ENCODE peak calls at places on chromosomes 7 and 10, in ten cellular contexts. U is adrenal gland; S is aorta; X is right lobe of liver; A is transverse colon; Z is gastrocnemius medialis; W is thyroid gland; T is heart right ventricle; M is GM23248; P is CD8-positive, alpha-beta memory T cell. V is an unnamed sample.

GRCh38 chr10:131977323-131978096 is 4.2 kb downstream of the BNIP3 start:
- DNase-seq in S (no peak), X (no peak), P (no peak), Z (no peak), T (no peak), U (no peak), A (no peak), W (no peak), M (no peak), V (no peak)

GRCh38 chr10:121615401-121615800 is 17.2 kb upstream of the FGFR2 start:
- DNase-seq in S (no peak), U (no peak), W (no peak), X (no peak), P (no peak), M (no peak), T (peak; percentile 53), Z (no peak), A (peak; percentile 15), V (no peak)

GRCh38 chr7:107166702-107167426 is 1.9 kb upstream of the HBP1 start:
- DNase-seq in U (no peak), S (no peak), X (no peak), P (no peak), W (no peak), M (peak; percentile 13), A (no peak), Z (no peak), T (no peak), V (no peak)

GRCh38 chr7:149868638-149869290 is 5.0 kb upstream of the ATP6V0E2 start:
- DNase-seq in P (no peak), M (no peak), A (no peak), S (no peak), U (no peak), W (peak; percentile 86), Z (no peak), X (no peak), T (no peak), V (no peak)

GRCh38 chr10:20271490-20271889 is 455.3 kb downstream of the PLXDC2 start:
- DNase-seq in S (no peak), M (no peak), T (no peak), U (no peak), A (no peak), X (no peak), Z (no peak), P (no peak), W (no peak), V (no peak)

GRCh38 chr7:45978010-45978681 is 57.1 kb upstream of the IGFBP3 start:
- DNase-seq in T (no peak), S (peak; percentile 72), A (no peak), U (peak; percentile 60), M (peak; percentile 99), X (no peak), W (peak; percentile 81), Z (no peak), P (no peak), V (peak; percentile 39)

GRCh38 chr7:39198556-39198955 is 220.8 kb downstream of the POU6F2 start:
- DNase-seq in W (no peak), X (no peak), M (no peak), T (no peak), U (no peak), Z (no peak), S (no peak), P (no peak), A (no peak), V (no peak)

GRCh38 chr10:19782430-19783089 is 33.7 kb upstream of the PLXDC2 start:
- DNase-seq in T (no peak), Z (no peak), P (no peak), X (no peak), W (no peak), U (no peak), S (no peak), A (no peak), M (no peak), V (no peak)

GRCh38 chr7:95609277-95609971 is 13.1 kb upstream of the PDK4 start:
- DNase-seq in M (peak; percentile 65), P (no peak), A (peak; percentile 63), T (peak; percentile 63), U (peak; percentile 64), X (no peak), W (peak; percentile 64), Z (peak; percentile 55), S (peak; percentile 54), V (peak; percentile 79)

GRCh38 chr7:27164381-27165088 is 802 bp downstream of the HOXA9 start:
- DNase-seq in A (no peak), W (no peak), X (peak; percentile 55), T (no peak), M (peak; percentile 73), Z (no peak), S (peak; percentile 55), U (no peak), P (no peak), V (no peak)

GRCh38 chr7:27165089-27165654 is at the start of gene HOXA9:
- DNase-seq in P (no peak), S (peak; percentile 75), X (peak; percentile 65), Z (peak; percentile 95), U (peak; percentile 91), M (peak; percentile 99), W (peak; percentile 31), A (peak; percentile 87), T (no peak), V (peak; percentile 93)

GRCh38 chr7:27166475-27167169 is 1.3 kb upstream of the HOXA9 start:
- DNase-seq in T (no peak), A (no peak), S (peak; percentile 29), U (no peak), M (peak; percentile 66), P (no peak), Z (no peak), X (no peak), W (no peak), V (no peak)

GRCh38 chr7:27167170-27167505 is 1.8 kb upstream of the HOXA9 start:
- DNase-seq in A (no peak), T (no peak), P (no peak), Z (no peak), W (no peak), U (no peak), S (peak; percentile 47), M (peak; percentile 73), X (peak; percentile 54), V (no peak)

GRCh38 chr7:27165655-27166474 is 528 bp upstream of the HOXA9 start:
- DNase-seq in A (no peak), W (no peak), M (peak; percentile 65), U (no peak), Z (no peak), T (no peak), S (peak; percentile 44), X (peak; percentile 52), P (no peak), V (peak; percentile 43)
- H3K27ac ChIP-seq in A (peak overlapping the region; percentile 95), W (no peak overlapping the region), M (peak overlapping the region; percentile 99), U (peak overlapping the region; percentile 74), Z (peak overlapping the region; percentile 99), T (peak overlapping the region; percentile 53), S (no peak overlapping the region), X (no peak overlapping the region), P (no peak overlapping the region), V (peak overlapping the region; percentile 96)

GRCh38 chr10:44995914-44996633 is 4.6 kb upstream of the ZNF22 start:
- DNase-seq in T (peak; percentile 85), U (no peak), X (peak; percentile 82), A (no peak), P (no peak), M (peak; percentile 55), W (peak; percentile 70), S (peak; percentile 85), Z (peak; percentile 80), V (peak; percentile 66)
- H3K4me1 ChIP-seq in T (peaks cover 96% of the 10 kb centered on the region), U (peaks cover 42% of the 10 kb centered on the region), X (no peaks in the 10 kb centered on the region), A (peaks cover 29% of the 10 kb centered on the region), P (peaks cover 27% of the 10 kb centered on the region), M (peaks cover 39% of the 10 kb centered on the region), W (peaks cover 30% of the 10 kb centered on the region), S (peaks cover 15% of the 10 kb centered on the region), Z (peaks cover 88% of the 10 kb centered on the region), V (peaks cover 14% of the 10 kb centered on the region)

GRCh38 chr10:11871470-11871869 is 48.3 kb downstream of the PROSER2 start:
- DNase-seq in W (no peak), X (no peak), P (no peak), Z (no peak), T (no peak), A (no peak), S (no peak), U (no peak), M (no peak), V (no peak)

GRCh38 chr10:11870900-11871407 is 47.8 kb downstream of the PROSER2 start:
- DNase-seq in Z (no peak), M (no peak), P (no peak), A (no peak), X (no peak), T (no peak), S (no peak), U (no peak), W (no peak), V (no peak)

GRCh38 chr10:11869743-11870460 is 46.7 kb downstream of the PROSER2 start:
- DNase-seq in X (peak; percentile 47), T (no peak), M (peak; percentile 33), A (no peak), Z (no peak), P (no peak), S (no peak), U (peak; percentile 14), W (peak; percentile 53), V (no peak)

GRCh38 chr10:11869211-11869610 is 46.1 kb downstream of the PROSER2 start:
- DNase-seq in W (peak; percentile 68), Z (no peak), X (peak; percentile 28), A (no peak), T (no peak), M (no peak), S (peak; percentile 23), U (no peak), P (no peak), V (no peak)

GRCh38 chr10:11870461-11870780 is 47.3 kb downstream of the PROSER2 start:
- DNase-seq in S (peak; percentile 21), Z (no peak), M (no peak), X (no peak), P (no peak), T (no peak), U (no peak), W (no peak), A (no peak), V (no peak)
- H3K36me3 ChIP-seq in S (no peaks in the 10 kb centered on the region), Z (no peaks in the 10 kb centered on the region), M (no peaks in the 10 kb centered on the region), X (peaks cover 3% of the 10 kb centered on the region), P (no peaks in the 10 kb centered on the region), T (no peaks in the 10 kb centered on the region), U (no peaks in the 10 kb centered on the region), W (no peaks in the 10 kb centered on the region), A (no peaks in the 10 kb centered on the region), V (no peaks in the 10 kb centered on the region)

GRCh38 chr7:151677581-151678226 is 158.0 kb upstream of the RHEB start:
- DNase-seq in X (no peak), S (no peak), A (no peak), M (no peak), P (no peak), W (no peak), T (no peak), U (no peak), Z (no peak), V (no peak)

GRCh38 chr7:151678227-151678604 is 158.5 kb upstream of the RHEB start:
- DNase-seq in U (no peak), T (no peak), A (no peak), W (no peak), S (no peak), M (no peak), P (no peak), X (no peak), Z (no peak), V (no peak)

GRCh38 chr7:151679868-151680534 is 160.3 kb upstream of the RHEB start:
- DNase-seq in U (no peak), S (no peak), X (no peak), Z (no peak), P (no peak), M (no peak), A (no peak), W (no peak), T (no peak), V (no peak)

GRCh38 chr7:151680810-151681209 is 161.1 kb upstream of the RHEB start:
- DNase-seq in T (no peak), Z (peak; percentile 37), M (peak; percentile 83), U (no peak), S (no peak), X (no peak), W (peak; percentile 75), A (peak; percentile 43), P (no peak), V (peak; percentile 83)

GRCh38 chr7:151679073-151679708 is 159.5 kb upstream of the RHEB start:
- DNase-seq in S (no peak), U (no peak), W (no peak), P (no peak), Z (no peak), T (no peak), M (no peak), X (no peak), A (no peak), V (no peak)
- H3K27ac ChIP-seq in S (no peak overlapping the region), U (no peak overlapping the region), W (no peak overlapping the region), P (no peak overlapping the region), Z (no peak overlapping the region), T (no peak overlapping the region), M (no peak overlapping the region), X (no peak overlapping the region), A (peak overlapping the region; percentile 82), V (peak overlapping the region; percentile 64)